ENCODE peak calls at places on chromosomes 11 and 22, in six cellular contexts. U is NCI-H146; I is activated CD4-positive, alpha-beta T cell treated with anti-CD3 and anti-CD28 coated beads for 1 hour; Y is thoracic aorta; R is EH; A is LHCN-M2. Z is an unnamed sample.

GRCh38 chr11:10885703-10886363 is 28.0 kb upstream of the ZBED5 start:
- DNase-seq in U (no peak), I (no peak), Y (no peak), R (peak), A (peak), Z (no peak)

GRCh38 chr11:35126879-35127576 is 11.9 kb upstream of the CD44 start:
- DNase-seq in U (no peak), I (no peak), Y (no peak), R (no peak), A (no peak), Z (no peak)

GRCh38 chr11:6638437-6638836 is 17.2 kb downstream of the DCHS1 start:
- DNase-seq in U (no peak), I (no peak), Y (no peak), R (peak), A (no peak), Z (no peak)

GRCh38 chr11:45815747-45816146 is 10.8 kb downstream of the SLC35C1 start:
- DNase-seq in U (no peak), I (no peak), Y (no peak), R (peak), A (peak), Z (no peak)

GRCh38 chr22:24523873-24524272 is 28.7 kb downstream of the UPB1 start:
- DNase-seq in U (no peak), I (no peak), Y (no peak), R (peak), A (no peak), Z (no peak)

GRCh38 chr11:76208829-76209670 is 2.7 kb upstream of the WNT11 start:
- DNase-seq in U (peak), I (peak), Y (no peak), R (peak), A (peak), Z (peak)

GRCh38 chr11:96124155-96124554 is 200.2 kb upstream of the MTMR2 start:
- DNase-seq in U (no peak), I (no peak), Y (no peak), R (no peak), A (no peak), Z (no peak)

GRCh38 chr11:44260081-44260480 is 49.9 kb downstream of the ALX4 start:
- DNase-seq in U (no peak), I (no peak), Y (no peak), R (no peak), A (peak), Z (no peak)

GRCh38 chr11:120102050-120102861 is 35.7 kb downstream of the TRIM29 start:
- DNase-seq in U (no peak), I (no peak), Y (no peak), R (no peak), A (no peak), Z (no peak)

GRCh38 chr11:1387961-1388762 is 1.6 kb upstream of the BRSK2 start:
- DNase-seq in U (peak), I (no peak), Y (no peak), R (no peak), A (no peak), Z (no peak)

GRCh38 chr11:121887564-121887963 is 228.5 kb downstream of the BLID start:
- DNase-seq in U (no peak), I (no peak), Y (no peak), R (no peak), A (no peak), Z (no peak)

GRCh38 chr11:9760180-9760550 is 96.3 kb downstream of the SWAP70 start:
- DNase-seq in U (no peak), I (no peak), Y (peak), R (peak), A (peak), Z (no peak)

GRCh38 chr22:38866024-38866398 is 6.0 kb downstream of the CBX6 start:
- DNase-seq in U (no peak), I (no peak), Y (no peak), R (no peak), A (no peak), Z (no peak)

GRCh38 chr11:86699036-86699791 is 26.8 kb upstream of the ME3 start:
- DNase-seq in U (no peak), I (no peak), Y (no peak), R (no peak), A (no peak), Z (no peak)

GRCh38 chr11:95076416-95076815 is 9.7 kb downstream of the SRSF8 start:
- DNase-seq in U (no peak), I (no peak), Y (no peak), R (peak), A (peak), Z (no peak)

GRCh38 chr11:14544611-14545010 is 24.4 kb upstream of the PSMA1 start:
- DNase-seq in U (no peak), I (no peak), Y (no peak), R (peak), A (peak), Z (no peak)

GRCh38 chr11:69536406-69536805 is 54.9 kb downstream of the LINC01488 start:
- DNase-seq in U (no peak), I (no peak), Y (no peak), R (no peak), A (no peak), Z (no peak)

GRCh38 chr22:38412435-38413084 is 42.4 kb downstream of the KCNJ4 start:
- DNase-seq in U (no peak), I (peak), Y (no peak), R (no peak), A (no peak), Z (no peak)

GRCh38 chr11:17384002-17384511 is 4.4 kb downstream of the KCNJ11 start:
- DNase-seq in U (peak), I (peak), Y (no peak), R (peak), A (peak), Z (peak)

GRCh38 chr11:30585892-30586250 is 282 bp downstream of the MPPED2 start:
- DNase-seq in U (peak), I (no peak), Y (no peak), R (no peak), A (no peak), Z (no peak)

GRCh38 chr11:128501576-128502549 is 85.5 kb downstream of the ETS1 start:
- DNase-seq in U (no peak), I (no peak), Y (no peak), R (peak), A (peak), Z (no peak)

GRCh38 chr11:103929168-103929903 is 107.1 kb upstream of the DDI1 start:
- DNase-seq in U (no peak), I (no peak), Y (no peak), R (no peak), A (no peak), Z (no peak)

GRCh38 chr11:44623716-44624491 is 58.4 kb downstream of the CD82 start:
- DNase-seq in U (peak), I (peak), Y (peak), R (no peak), A (peak), Z (no peak)

GRCh38 chr11:18853086-18853720 is 61.6 kb upstream of the PTPN5 start:
- DNase-seq in U (peak), I (no peak), Y (no peak), R (peak), A (peak), Z (peak)

GRCh38 chr11:103661991-103662390 is 374.4 kb upstream of the DDI1 start:
- DNase-seq in U (no peak), I (no peak), Y (no peak), R (no peak), A (no peak), Z (no peak)

GRCh38 chr11:115466122-115466521 is 38.1 kb downstream of the CADM1 start:
- DNase-seq in U (no peak), I (no peak), Y (no peak), R (peak), A (no peak), Z (no peak)

GRCh38 chr22:37518509-37519267 is 527 bp downstream of the CARD10 start:
- DNase-seq in U (no peak), I (no peak), Y (no peak), R (no peak), A (no peak), Z (no peak)

GRCh38 chr11:115464269-115464668 is 39.9 kb downstream of the CADM1 start:
- DNase-seq in U (no peak), I (no peak), Y (no peak), R (peak), A (no peak), Z (no peak)

GRCh38 chr11:91872216-91872615 is 352.4 kb upstream of the FAT3 start:
- DNase-seq in U (no peak), I (no peak), Y (no peak), R (no peak), A (no peak), Z (no peak)

GRCh38 chr11:59197990-59198389 is 14.7 kb downstream of the MPEG1 start:
- DNase-seq in U (no peak), I (no peak), Y (peak), R (peak), A (peak), Z (no peak)

GRCh38 chr22:26547426-26547825 is 35.2 kb upstream of the TFIP11 start:
- DNase-seq in U (no peak), I (no peak), Y (no peak), R (no peak), A (no peak), Z (no peak)

GRCh38 chr11:73157141-73158010 is 15.3 kb upstream of the FCHSD2 start:
- DNase-seq in U (no peak), I (no peak), Y (peak), R (peak), A (peak), Z (no peak)

GRCh38 chr11:68759991-68760390 is 8.7 kb upstream of the TESMIN start:
- DNase-seq in U (no peak), I (no peak), Y (no peak), R (no peak), A (no peak), Z (no peak)

GRCh38 chr22:42969348-42969975 is 45.5 kb downstream of the PACSIN2 start:
- DNase-seq in U (no peak), I (no peak), Y (no peak), R (peak), A (peak), Z (no peak)

GRCh38 chr11:777288-778255 is at the start of gene GATD1:
- DNase-seq in U (peak), I (peak), Y (no peak), R (peak), A (peak), Z (peak)

Z was measured in NT2/D1.